ENCODE peak calls at places on chromosomes 13 and 19, in six cellular contexts. V is SK-N-SH, Z is epithelial cell of proximal tubule, Y is ovary, G is iPS DF 6.9, U is lower lobe of right lung. J is an unnamed sample.

GRCh38 chr19:36128392-36128736 is 11.5 kb upstream of the CAPNS1 start:
- DNase-seq in G (no peak), Y (no peak), Z (no peak), U (peak), V (peak), J (no peak)

GRCh38 chr19:31286491-31286890 is 62.7 kb downstream of the TSHZ3 start:
- DNase-seq in U (no peak), V (no peak), Z (no peak), G (no peak), Y (no peak), J (peak)

GRCh38 chr19:1815605-1816529 is 3.8 kb upstream of the ATP8B3 start:
- DNase-seq in Y (no peak), V (no peak), G (no peak), U (no peak), Z (no peak), J (no peak)

GRCh38 chr19:13155472-13156284 is 5.5 kb downstream of the IER2 start:
- DNase-seq in Y (peak), Z (no peak), G (no peak), V (peak), U (peak), J (peak)

GRCh38 chr13:40595693-40596092 is 70.7 kb downstream of the FOXO1 start:
- DNase-seq in G (no peak), V (no peak), U (no peak), Y (no peak), Z (no peak), J (peak)

GRCh38 chr19:39154626-39155100 is 29.1 kb downstream of the PAK4 start:
- DNase-seq in Z (no peak), G (no peak), V (peak), U (peak), Y (no peak), J (no peak)

GRCh38 chr19:2374808-2375207 is 14.7 kb downstream of the TMPRSS9 start:
- DNase-seq in Z (no peak), U (no peak), V (no peak), Y (no peak), G (no peak), J (peak)

GRCh38 chr13:75864718-75865117 is 228.6 kb downstream of the LMO7 start:
- DNase-seq in V (no peak), Y (no peak), G (no peak), U (no peak), Z (no peak), J (peak)

GRCh38 chr13:92461831-92462230 is 764.8 kb upstream of the GPC6 start:
- DNase-seq in Y (no peak), V (no peak), G (no peak), U (no peak), Z (no peak), J (no peak)

GRCh38 chr19:47601180-47601904 is 7.6 kb upstream of the BICRA start:
- DNase-seq in V (no peak), U (no peak), Y (no peak), G (no peak), Z (no peak), J (no peak)

GRCh38 chr19:12907166-12907565 is 11.9 kb downstream of the SYCE2 start:
- DNase-seq in V (no peak), U (no peak), G (no peak), Y (no peak), Z (no peak), J (no peak)

GRCh38 chr13:19072543-19072942 is 109.1 kb downstream of the TUBA3C start:
- DNase-seq in G (no peak), Z (no peak), U (peak), V (no peak), Y (no peak), J (no peak)

GRCh38 chr13:30615851-30616311 is 1.8 kb upstream of the USPL1 start:
- DNase-seq in Z (no peak), U (no peak), Y (no peak), G (no peak), V (peak), J (peak)

GRCh38 chr13:73625562-73626339 is 508.5 kb downstream of the KLF12 start:
- DNase-seq in V (no peak), Y (no peak), U (no peak), G (no peak), Z (no peak), J (no peak)

GRCh38 chr13:79710376-79710775 is 229.4 kb downstream of the NDFIP2 start:
- DNase-seq in Z (peak), Y (no peak), U (no peak), V (peak), G (no peak), J (peak)

DNA sequence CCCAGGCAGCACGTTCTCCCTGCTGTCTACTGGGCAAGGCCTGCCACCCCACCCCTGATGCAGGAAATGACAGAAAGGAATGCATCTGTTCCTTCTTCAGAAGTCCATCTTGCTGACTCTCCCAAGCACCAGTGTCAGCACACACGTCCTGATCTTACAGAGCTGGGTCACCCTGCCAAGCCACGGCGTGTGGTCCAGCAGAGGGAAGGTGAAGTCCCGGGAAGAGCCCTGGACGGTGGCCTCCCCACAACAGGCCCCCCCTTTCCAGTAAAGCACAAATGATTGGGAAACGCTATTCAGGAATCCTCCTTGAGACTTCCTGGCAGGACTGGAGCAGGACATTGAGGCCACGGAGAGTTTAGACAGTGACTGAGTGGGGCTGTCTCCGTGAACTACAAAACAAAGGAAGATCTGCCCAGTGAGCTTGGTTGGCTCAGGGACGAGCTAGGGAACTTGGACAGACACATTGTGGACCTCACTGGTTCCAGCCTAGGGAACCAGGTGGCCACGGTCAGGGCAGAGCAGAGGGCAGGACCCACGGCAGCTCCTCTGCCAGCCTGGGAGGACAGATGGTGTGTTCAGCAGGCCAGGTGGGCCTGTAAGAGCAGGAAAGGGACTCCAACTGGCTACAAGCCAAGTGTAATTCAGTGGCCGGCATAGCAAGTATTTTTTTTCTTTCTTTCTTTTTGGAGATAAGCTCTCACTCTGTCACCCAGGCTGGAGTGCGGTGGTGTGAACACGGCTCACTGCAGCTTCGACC is 41.7 kb downstream of the ELL start:
- DNase-seq in Y (peak), Z (no peak), U (peak), V (no peak), G (no peak), J (peak)
- H3K4me3 ChIP-seq in Y (no peak), Z (no peak), U (peak), V (no peak), G (no peak), J (no peak)

DNA sequence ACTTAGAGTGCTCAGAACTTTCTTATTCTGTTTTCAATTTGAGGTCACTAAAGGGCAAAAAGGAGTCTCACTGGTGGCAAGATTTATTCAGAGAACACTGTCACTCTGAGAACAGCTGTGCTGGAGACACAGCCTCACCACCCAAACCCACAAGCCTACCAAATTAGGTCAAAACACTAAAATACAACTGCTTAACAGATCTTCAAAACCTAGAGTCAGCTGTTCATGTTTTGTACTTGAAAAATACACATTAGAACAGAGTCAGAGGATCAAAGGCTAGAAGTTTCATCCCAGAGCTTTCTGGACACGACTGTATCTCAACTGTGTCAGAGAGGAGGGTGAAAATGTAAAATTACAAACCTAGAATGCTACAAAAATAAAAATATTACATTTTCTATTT is 89.3 kb downstream of the MIPEP start:
- DNase-seq in U (no peak), V (no peak), G (no peak), Y (no peak), Z (no peak), J (peak)
- H3K4me3 ChIP-seq in U (no peak), V (no peak), G (no peak), Y (no peak), Z (no peak), J (no peak)

DNA sequence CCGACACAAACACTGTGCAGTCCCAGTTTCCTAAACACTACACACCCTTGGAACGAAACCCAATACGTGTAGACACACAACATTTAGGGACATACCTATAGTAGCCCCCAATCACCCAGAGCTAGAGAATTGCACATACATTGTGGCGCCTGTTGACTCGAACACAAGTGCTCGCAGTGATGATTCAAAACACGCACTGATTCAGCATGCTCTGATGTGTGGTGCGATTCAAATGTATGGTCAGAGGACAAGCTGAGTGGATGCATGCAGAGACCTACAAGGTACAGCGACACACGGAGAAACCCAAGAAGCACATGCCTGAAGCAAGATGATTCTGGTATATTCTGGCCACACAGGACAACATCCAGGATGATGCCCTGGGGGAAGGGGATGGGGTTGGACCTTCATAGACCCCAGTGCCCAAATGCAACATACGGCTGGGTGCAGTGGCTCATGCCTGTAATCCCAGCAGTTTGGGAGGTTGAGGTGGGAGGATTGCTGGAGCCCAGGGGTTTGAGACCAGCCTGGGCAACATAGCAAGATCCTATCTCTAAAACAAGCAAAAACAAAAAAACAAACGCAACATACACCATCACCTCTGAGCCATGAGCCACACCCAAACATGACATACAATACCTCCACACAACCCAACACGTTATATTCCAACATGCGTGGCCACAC is 997 bp upstream of the KCNN4 start:
- DNase-seq in G (no peak), Y (no peak), U (no peak), Z (no peak), V (no peak), J (no peak)
- H3K4me3 ChIP-seq in G (no peak), Y (no peak), U (no peak), Z (no peak), V (no peak), J (no peak)

DNA sequence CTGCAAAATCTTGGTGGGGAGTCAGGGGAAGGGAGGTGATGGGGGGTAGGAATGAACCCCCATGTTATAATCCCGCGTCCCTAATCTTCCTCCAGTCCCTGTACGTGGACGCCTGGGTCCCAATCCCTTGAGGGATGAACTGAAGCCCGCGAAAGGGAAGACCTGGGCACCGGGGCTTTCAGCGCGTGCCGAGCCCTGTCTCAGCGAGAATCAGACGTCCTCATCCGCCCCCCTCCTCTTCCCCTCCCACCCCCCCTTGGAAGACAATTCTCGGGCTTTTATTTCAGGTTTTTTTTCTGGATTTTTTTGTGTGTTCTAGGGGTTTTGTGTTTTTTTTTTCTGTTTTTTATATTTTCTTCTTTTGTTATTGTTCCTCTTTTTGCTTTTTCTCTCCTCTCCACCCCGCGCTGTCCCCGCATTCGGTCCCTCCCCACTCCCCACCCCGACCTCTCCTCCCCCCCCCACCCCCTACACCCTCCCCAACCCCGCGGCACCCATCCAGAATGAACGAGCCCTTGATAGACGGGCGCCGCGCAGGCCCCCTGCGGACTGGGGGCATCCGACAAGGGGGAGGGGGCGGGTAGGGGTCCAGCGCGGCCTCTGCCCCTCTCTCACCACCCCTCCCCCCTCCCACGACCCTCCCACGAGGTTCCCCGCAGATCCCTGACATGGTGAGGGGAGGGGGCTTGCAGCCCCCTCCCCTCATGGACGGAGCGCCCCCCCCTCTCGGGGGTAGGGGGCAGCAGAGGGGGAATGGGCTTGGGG is 10.3 kb downstream of the C19orf81 start:
- DNase-seq in V (peak), Y (no peak), Z (no peak), U (no peak), G (no peak), J (no peak)
- H3K4me3 ChIP-seq in V (peak), Y (no peak), Z (peak), U (peak), G (no peak), J (no peak)

DNA sequence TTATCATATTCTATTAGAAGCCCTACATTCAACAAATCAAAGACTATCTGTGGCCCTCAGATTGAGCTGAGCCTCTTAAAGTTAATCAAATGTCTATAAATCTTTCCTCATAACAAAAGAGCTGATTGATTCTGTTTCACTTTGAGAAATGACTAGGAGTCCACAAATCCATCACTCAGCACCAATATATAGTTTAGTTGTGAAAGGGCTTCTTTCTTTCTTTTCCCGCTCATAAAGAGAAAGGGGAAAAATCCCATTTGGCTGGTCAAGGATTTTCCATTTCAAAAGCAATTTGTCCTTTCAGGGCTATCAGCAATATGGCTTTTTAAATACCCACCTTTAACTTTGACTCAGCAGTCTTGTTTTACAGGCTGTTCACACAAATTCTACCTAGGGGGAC is 408.5 kb upstream of the PCDH20 start:
- DNase-seq in Y (no peak), V (no peak), Z (no peak), U (no peak), G (no peak), J (no peak)
- H3K4me3 ChIP-seq in Y (no peak), V (no peak), Z (no peak), U (no peak), G (no peak), J (no peak)

GRCh38 chr19:44750713-44751112 is 2.2 kb downstream of the BCL3 start:
- DNase-seq in Z (no peak), V (no peak), U (no peak), G (no peak), Y (no peak), J (no peak)
- H3K4me3 ChIP-seq in Z (peak), V (peak), U (peak), G (no peak), Y (no peak), J (peak)

J was measured in fibroblast of mammary gland.